ENCODE peak calls at places on chromosome 6, in nine cellular contexts. One of them, this sample, is unnamed.
A peak's percentile ranks its signal among the peaks of the same experiment; 100 is the strongest.

GRCh38 chr6:30325150-30325872 is 1.4 kb upstream of the TRIM39 start:
- DNase-seq in small intestine: peak; percentile 66
- DNase-seq in SK-N-SH: peak; percentile 79
- DNase-seq in tibial artery: peak; percentile 41
- DNase-seq in body of pancreas: peak; percentile 54
- DNase-seq in heart left ventricle: peak; percentile 28
- DNase-seq in keratinocyte: no peak
- DNase-seq in SJSA1: peak; percentile 61
- DNase-seq in iPS DF 6.9: no peak
- DNase-seq in this sample: peak; percentile 83

GRCh38 chr6:31737315-31738047 is 1.2 kb upstream of the CLIC1 start:
- DNase-seq in small intestine: peak; percentile 60
- DNase-seq in SK-N-SH: no peak
- DNase-seq in tibial artery: no peak
- DNase-seq in body of pancreas: no peak
- DNase-seq in heart left ventricle: no peak
- DNase-seq in keratinocyte: no peak
- DNase-seq in SJSA1: no peak
- DNase-seq in iPS DF 6.9: no peak
- DNase-seq in this sample: peak; percentile 79

GRCh38 chr6:142885182-142885867 is 59.7 kb downstream of the HIVEP2 start:
- DNase-seq in small intestine: peak; percentile 52
- DNase-seq in SK-N-SH: no peak
- DNase-seq in tibial artery: no peak
- DNase-seq in body of pancreas: peak; percentile 50
- DNase-seq in heart left ventricle: peak; percentile 48
- DNase-seq in keratinocyte: peak; percentile 83
- DNase-seq in SJSA1: peak; percentile 76
- DNase-seq in iPS DF 6.9: peak; percentile 35
- DNase-seq in this sample: peak; percentile 44

GRCh38 chr6:104855507-104855906 is 4.2 kb downstream of the HACE1 start:
- DNase-seq in small intestine: no peak
- DNase-seq in SK-N-SH: no peak
- DNase-seq in tibial artery: no peak
- DNase-seq in body of pancreas: no peak
- DNase-seq in heart left ventricle: no peak
- DNase-seq in keratinocyte: no peak
- DNase-seq in SJSA1: no peak
- DNase-seq in iPS DF 6.9: no peak
- DNase-seq in this sample: no peak

GRCh38 chr6:108123946-108124345 is 41.9 kb upstream of the NR2E1 start:
- DNase-seq in small intestine: no peak
- DNase-seq in SK-N-SH: peak; percentile 60
- DNase-seq in tibial artery: no peak
- DNase-seq in body of pancreas: no peak
- DNase-seq in heart left ventricle: no peak
- DNase-seq in keratinocyte: no peak
- DNase-seq in SJSA1: no peak
- DNase-seq in iPS DF 6.9: no peak
- DNase-seq in this sample: no peak

GRCh38 chr6:27814665-27815424 is 97.4 kb downstream of the OR2B2 start:
- DNase-seq in small intestine: peak; percentile 94
- DNase-seq in SK-N-SH: peak; percentile 75
- DNase-seq in tibial artery: peak; percentile 64
- DNase-seq in body of pancreas: peak; percentile 49
- DNase-seq in heart left ventricle: peak; percentile 69
- DNase-seq in keratinocyte: peak; percentile 87
- DNase-seq in SJSA1: peak; percentile 85
- DNase-seq in iPS DF 6.9: no peak
- DNase-seq in this sample: no peak

GRCh38 chr6:11276911-11277274 is 44.4 kb upstream of the NEDD9 start:
- DNase-seq in small intestine: no peak
- DNase-seq in SK-N-SH: no peak
- DNase-seq in tibial artery: no peak
- DNase-seq in body of pancreas: no peak
- DNase-seq in heart left ventricle: no peak
- DNase-seq in keratinocyte: no peak
- DNase-seq in SJSA1: peak; percentile 70
- DNase-seq in iPS DF 6.9: no peak
- DNase-seq in this sample: no peak

GRCh38 chr6:91633374-91634184 is 1046.7 kb upstream of the MAP3K7 start:
- DNase-seq in small intestine: peak; percentile 5
- DNase-seq in SK-N-SH: no peak
- DNase-seq in tibial artery: no peak
- DNase-seq in body of pancreas: no peak
- DNase-seq in heart left ventricle: peak; percentile 5
- DNase-seq in keratinocyte: no peak
- DNase-seq in SJSA1: no peak
- DNase-seq in iPS DF 6.9: no peak
- DNase-seq in this sample: no peak

GRCh38 chr6:21953831-21954801 is 342.7 kb downstream of the PRL start:
- DNase-seq in small intestine: peak; percentile 70
- DNase-seq in SK-N-SH: peak; percentile 66
- DNase-seq in tibial artery: no peak
- DNase-seq in body of pancreas: no peak
- DNase-seq in heart left ventricle: peak; percentile 30
- DNase-seq in keratinocyte: no peak
- DNase-seq in SJSA1: no peak
- DNase-seq in iPS DF 6.9: no peak
- DNase-seq in this sample: no peak

GRCh38 chr6:20564269-20564668 is 30.0 kb downstream of the CDKAL1 start:
- DNase-seq in small intestine: peak; percentile 18
- DNase-seq in SK-N-SH: no peak
- DNase-seq in tibial artery: no peak
- DNase-seq in body of pancreas: no peak
- DNase-seq in heart left ventricle: no peak
- DNase-seq in keratinocyte: no peak
- DNase-seq in SJSA1: no peak
- DNase-seq in iPS DF 6.9: no peak
- DNase-seq in this sample: no peak

GRCh38 chr6:158316022-158316421 is 3.8 kb downstream of the TULP4 start:
- DNase-seq in small intestine: no peak
- DNase-seq in SK-N-SH: no peak
- DNase-seq in tibial artery: no peak
- DNase-seq in body of pancreas: no peak
- DNase-seq in heart left ventricle: no peak
- DNase-seq in keratinocyte: no peak
- DNase-seq in SJSA1: no peak
- DNase-seq in iPS DF 6.9: no peak
- DNase-seq in this sample: no peak

GRCh38 chr6:158313989-158314388 is 1.7 kb downstream of the TULP4 start:
- DNase-seq in small intestine: no peak
- DNase-seq in SK-N-SH: no peak
- DNase-seq in tibial artery: peak; percentile 35
- DNase-seq in body of pancreas: no peak
- DNase-seq in heart left ventricle: no peak
- DNase-seq in keratinocyte: no peak
- DNase-seq in SJSA1: no peak
- DNase-seq in iPS DF 6.9: no peak
- DNase-seq in this sample: no peak

GRCh38 chr6:158312672-158313397 is 570 bp downstream of the TULP4 start:
- DNase-seq in small intestine: no peak
- DNase-seq in SK-N-SH: no peak
- DNase-seq in tibial artery: no peak
- DNase-seq in body of pancreas: no peak
- DNase-seq in heart left ventricle: no peak
- DNase-seq in keratinocyte: no peak
- DNase-seq in SJSA1: no peak
- DNase-seq in iPS DF 6.9: no peak
- DNase-seq in this sample: no peak

GRCh38 chr6:158312165-158312564 is at the start of gene TULP4:
- DNase-seq in small intestine: no peak
- DNase-seq in SK-N-SH: no peak
- DNase-seq in tibial artery: no peak
- DNase-seq in body of pancreas: no peak
- DNase-seq in heart left ventricle: no peak
- DNase-seq in keratinocyte: no peak
- DNase-seq in SJSA1: no peak
- DNase-seq in iPS DF 6.9: no peak
- DNase-seq in this sample: no peak

GRCh38 chr6:158314737-158315136 is 2.5 kb downstream of the TULP4 start:
- DNase-seq in small intestine: no peak
- DNase-seq in SK-N-SH: no peak
- DNase-seq in tibial artery: no peak
- DNase-seq in body of pancreas: no peak
- DNase-seq in heart left ventricle: no peak
- DNase-seq in keratinocyte: no peak
- DNase-seq in SJSA1: no peak
- DNase-seq in iPS DF 6.9: no peak
- DNase-seq in this sample: no peak
- H3K9me3 ChIP-seq in small intestine: no peaks in the 10 kb centered on the region
- H3K9me3 ChIP-seq in SK-N-SH: no peaks in the 10 kb centered on the region
- H3K9me3 ChIP-seq in tibial artery: no peaks in the 10 kb centered on the region
- H3K9me3 ChIP-seq in body of pancreas: no peaks in the 10 kb centered on the region
- H3K9me3 ChIP-seq in heart left ventricle: peaks cover 2% of the 10 kb centered on the region
- H3K9me3 ChIP-seq in keratinocyte: peaks cover 1% of the 10 kb centered on the region
- H3K9me3 ChIP-seq in SJSA1: no peaks in the 10 kb centered on the region
- H3K9me3 ChIP-seq in iPS DF 6.9: no peaks in the 10 kb centered on the region
- H3K9me3 ChIP-seq in this sample: no peaks in the 10 kb centered on the region

GRCh38 chr6:45155341-45155894 is 172.7 kb upstream of the RUNX2 start:
- DNase-seq in small intestine: no peak
- DNase-seq in SK-N-SH: no peak
- DNase-seq in tibial artery: no peak
- DNase-seq in body of pancreas: no peak
- DNase-seq in heart left ventricle: no peak
- DNase-seq in keratinocyte: no peak
- DNase-seq in SJSA1: no peak
- DNase-seq in iPS DF 6.9: no peak
- DNase-seq in this sample: no peak

GRCh38 chr6:45160305-45160704 is 167.8 kb upstream of the RUNX2 start:
- DNase-seq in small intestine: no peak
- DNase-seq in SK-N-SH: no peak
- DNase-seq in tibial artery: no peak
- DNase-seq in body of pancreas: no peak
- DNase-seq in heart left ventricle: no peak
- DNase-seq in keratinocyte: no peak
- DNase-seq in SJSA1: no peak
- DNase-seq in iPS DF 6.9: no peak
- DNase-seq in this sample: no peak

GRCh38 chr6:45154679-45155078 is 173.5 kb upstream of the RUNX2 start:
- DNase-seq in small intestine: no peak
- DNase-seq in SK-N-SH: no peak
- DNase-seq in tibial artery: no peak
- DNase-seq in body of pancreas: no peak
- DNase-seq in heart left ventricle: no peak
- DNase-seq in keratinocyte: no peak
- DNase-seq in SJSA1: no peak
- DNase-seq in iPS DF 6.9: no peak
- DNase-seq in this sample: no peak

DNA sequence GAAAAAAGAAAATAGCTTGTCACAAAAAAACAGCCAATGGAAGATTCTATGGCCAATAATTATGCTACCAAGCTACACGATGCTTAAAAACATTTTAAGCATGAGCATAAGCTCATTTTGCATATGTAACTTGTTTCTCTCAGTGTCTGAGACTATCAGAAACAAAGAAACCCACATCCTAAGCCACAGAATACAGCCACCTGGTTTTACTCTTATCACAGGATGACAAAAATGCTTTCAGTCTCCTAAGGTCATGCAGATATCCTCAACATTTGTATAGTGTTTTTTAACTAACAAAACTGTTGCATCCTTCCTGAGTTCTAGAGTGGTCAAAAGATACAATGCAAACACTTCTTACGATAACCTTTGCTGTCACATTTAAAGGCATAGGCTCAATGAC is 172.1 kb upstream of the RUNX2 start:
- DNase-seq in small intestine: peak; percentile 33
- DNase-seq in SK-N-SH: no peak
- DNase-seq in tibial artery: no peak
- DNase-seq in body of pancreas: no peak
- DNase-seq in heart left ventricle: no peak
- DNase-seq in keratinocyte: no peak
- DNase-seq in SJSA1: no peak
- DNase-seq in iPS DF 6.9: no peak
- DNase-seq in this sample: no peak
- H3K9me3 ChIP-seq in small intestine: no peaks in the 10 kb centered on the region
- H3K9me3 ChIP-seq in SK-N-SH: no peaks in the 10 kb centered on the region
- H3K9me3 ChIP-seq in tibial artery: no peaks in the 10 kb centered on the region
- H3K9me3 ChIP-seq in body of pancreas: no peaks in the 10 kb centered on the region
- H3K9me3 ChIP-seq in heart left ventricle: no peaks in the 10 kb centered on the region
- H3K9me3 ChIP-seq in keratinocyte: no peaks in the 10 kb centered on the region
- H3K9me3 ChIP-seq in SJSA1: no peaks in the 10 kb centered on the region
- H3K9me3 ChIP-seq in iPS DF 6.9: no peaks in the 10 kb centered on the region
- H3K9me3 ChIP-seq in this sample: no peaks in the 10 kb centered on the region

DNA sequence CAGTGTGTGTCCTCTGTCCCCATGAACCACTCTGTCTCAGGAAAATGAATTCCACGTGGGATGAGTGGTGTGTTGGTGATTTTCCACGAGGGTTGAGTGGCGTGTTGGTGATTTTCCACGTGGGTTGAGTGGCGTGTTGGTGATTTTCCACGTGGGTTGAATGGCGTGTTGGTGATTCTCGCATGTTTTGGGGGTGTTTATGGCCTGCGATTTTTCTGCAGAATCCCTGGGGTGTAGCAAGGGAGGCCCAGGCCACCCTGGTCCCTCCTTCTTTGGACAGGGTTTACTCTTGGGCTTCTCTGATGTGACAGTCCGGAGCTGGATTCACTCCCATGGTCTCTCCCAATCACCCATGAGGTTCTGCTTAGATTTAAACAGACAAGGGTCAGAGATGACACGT is 90.6 kb upstream of the FRMD1 start:
- DNase-seq in small intestine: no peak
- DNase-seq in SK-N-SH: no peak
- DNase-seq in tibial artery: no peak
- DNase-seq in body of pancreas: no peak
- DNase-seq in heart left ventricle: no peak
- DNase-seq in keratinocyte: no peak
- DNase-seq in SJSA1: peak; percentile 8
- DNase-seq in iPS DF 6.9: no peak
- DNase-seq in this sample: no peak
- H3K9me3 ChIP-seq in small intestine: no peaks in the 10 kb centered on the region
- H3K9me3 ChIP-seq in SK-N-SH: no peaks in the 10 kb centered on the region
- H3K9me3 ChIP-seq in tibial artery: no peaks in the 10 kb centered on the region
- H3K9me3 ChIP-seq in body of pancreas: no peaks in the 10 kb centered on the region
- H3K9me3 ChIP-seq in heart left ventricle: no peaks in the 10 kb centered on the region
- H3K9me3 ChIP-seq in keratinocyte: no peaks in the 10 kb centered on the region
- H3K9me3 ChIP-seq in SJSA1: no peaks in the 10 kb centered on the region
- H3K9me3 ChIP-seq in iPS DF 6.9: no peaks in the 10 kb centered on the region
- H3K9me3 ChIP-seq in this sample: no peaks in the 10 kb centered on the region

DNA sequence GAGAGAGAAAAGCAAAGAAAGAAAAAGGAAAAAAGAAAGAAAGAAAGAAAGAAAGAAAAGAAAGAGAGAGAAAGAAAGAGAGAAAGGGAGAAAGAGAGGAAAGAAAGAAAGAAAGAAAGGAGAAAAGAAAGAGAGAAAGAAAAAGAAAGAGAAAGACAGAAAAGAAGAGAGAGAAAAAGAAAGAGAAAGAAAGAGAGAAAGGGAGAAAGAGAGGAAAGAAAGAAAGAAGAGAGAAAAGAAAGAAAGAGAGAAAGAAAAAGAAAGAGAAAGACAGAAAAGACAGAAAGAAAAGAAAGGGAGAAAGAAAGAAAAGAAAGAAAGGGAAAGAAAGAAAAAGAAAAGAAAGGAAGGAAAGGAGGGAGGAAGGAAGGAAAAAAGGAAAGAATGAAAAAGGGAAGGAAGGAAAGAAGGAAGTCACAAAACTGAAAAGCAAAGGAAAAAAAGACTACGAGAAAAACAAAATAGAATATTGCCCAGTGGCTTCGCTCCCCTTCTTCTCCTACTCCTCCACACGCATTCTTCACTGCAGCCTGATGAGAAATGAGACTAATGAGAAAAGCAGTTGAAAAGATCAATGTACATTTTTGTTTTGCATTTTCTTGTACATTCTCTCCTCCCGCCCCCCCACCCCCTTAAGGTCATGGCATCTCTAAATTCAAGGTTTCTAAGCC is 170.0 kb downstream of the SOD2 start:
- DNase-seq in small intestine: no peak
- DNase-seq in SK-N-SH: no peak
- DNase-seq in tibial artery: no peak
- DNase-seq in body of pancreas: no peak
- DNase-seq in heart left ventricle: no peak
- DNase-seq in keratinocyte: no peak
- DNase-seq in SJSA1: no peak
- DNase-seq in iPS DF 6.9: no peak
- DNase-seq in this sample: no peak
- H3K9me3 ChIP-seq in small intestine: no peaks in the 10 kb centered on the region
- H3K9me3 ChIP-seq in SK-N-SH: no peaks in the 10 kb centered on the region
- H3K9me3 ChIP-seq in tibial artery: no peaks in the 10 kb centered on the region
- H3K9me3 ChIP-seq in body of pancreas: no peaks in the 10 kb centered on the region
- H3K9me3 ChIP-seq in heart left ventricle: no peaks in the 10 kb centered on the region
- H3K9me3 ChIP-seq in keratinocyte: no peaks in the 10 kb centered on the region
- H3K9me3 ChIP-seq in SJSA1: no peaks in the 10 kb centered on the region
- H3K9me3 ChIP-seq in iPS DF 6.9: no peaks in the 10 kb centered on the region
- H3K9me3 ChIP-seq in this sample: no peaks in the 10 kb centered on the region